ENCODE peak calls at places on chromosome 15, in nine cellular contexts. One of them, this sample, is unnamed.

GRCh38 chr15:24633082-24633481 is 42.5 kb upstream of the NPAP1 start:
- DNase-seq in MCF 10A: no peak
- DNase-seq in HS-5: no peak
- DNase-seq in CD8-positive, alpha-beta memory T cell: no peak
- DNase-seq in HCT116: no peak
- DNase-seq in NCI-H345: no peak
- DNase-seq in HT1080: no peak
- DNase-seq in GM12891: no peak
- DNase-seq in iPS-NIHi11: no peak
- DNase-seq in this sample: no peak

GRCh38 chr15:94097567-94097966 is 133.8 kb upstream of the MCTP2 start:
- DNase-seq in MCF 10A: peak
- DNase-seq in HS-5: no peak
- DNase-seq in CD8-positive, alpha-beta memory T cell: no peak
- DNase-seq in HCT116: no peak
- DNase-seq in NCI-H345: no peak
- DNase-seq in HT1080: no peak
- DNase-seq in GM12891: no peak
- DNase-seq in iPS-NIHi11: no peak
- DNase-seq in this sample: no peak

GRCh38 chr15:53193149-53193548 is 403.0 kb upstream of the ONECUT1 start:
- DNase-seq in MCF 10A: peak
- DNase-seq in HS-5: no peak
- DNase-seq in CD8-positive, alpha-beta memory T cell: no peak
- DNase-seq in HCT116: no peak
- DNase-seq in NCI-H345: no peak
- DNase-seq in HT1080: no peak
- DNase-seq in GM12891: no peak
- DNase-seq in iPS-NIHi11: peak
- DNase-seq in this sample: peak

GRCh38 chr15:39367591-39367990 is 213.3 kb upstream of the THBS1 start:
- DNase-seq in MCF 10A: no peak
- DNase-seq in HS-5: no peak
- DNase-seq in CD8-positive, alpha-beta memory T cell: no peak
- DNase-seq in HCT116: no peak
- DNase-seq in NCI-H345: no peak
- DNase-seq in HT1080: no peak
- DNase-seq in GM12891: no peak
- DNase-seq in iPS-NIHi11: no peak
- DNase-seq in this sample: no peak

GRCh38 chr15:96424674-96425073 is 94.2 kb downstream of the NR2F2 start:
- DNase-seq in MCF 10A: no peak
- DNase-seq in HS-5: no peak
- DNase-seq in CD8-positive, alpha-beta memory T cell: no peak
- DNase-seq in HCT116: no peak
- DNase-seq in NCI-H345: no peak
- DNase-seq in HT1080: no peak
- DNase-seq in GM12891: no peak
- DNase-seq in iPS-NIHi11: no peak
- DNase-seq in this sample: no peak

GRCh38 chr15:73934281-73934680 is 8.0 kb downstream of the LOXL1 start:
- DNase-seq in MCF 10A: no peak
- DNase-seq in HS-5: no peak
- DNase-seq in CD8-positive, alpha-beta memory T cell: no peak
- DNase-seq in HCT116: no peak
- DNase-seq in NCI-H345: no peak
- DNase-seq in HT1080: no peak
- DNase-seq in GM12891: no peak
- DNase-seq in iPS-NIHi11: no peak
- DNase-seq in this sample: no peak

GRCh38 chr15:57306305-57306943 is 69.9 kb upstream of the CGNL1 start:
- DNase-seq in MCF 10A: peak
- DNase-seq in HS-5: no peak
- DNase-seq in CD8-positive, alpha-beta memory T cell: peak
- DNase-seq in HCT116: peak
- DNase-seq in NCI-H345: peak
- DNase-seq in HT1080: peak
- DNase-seq in GM12891: peak
- DNase-seq in iPS-NIHi11: peak
- DNase-seq in this sample: peak

GRCh38 chr15:79953951-79954444 is 17.0 kb downstream of the BCL2A1 start:
- DNase-seq in MCF 10A: no peak
- DNase-seq in HS-5: no peak
- DNase-seq in CD8-positive, alpha-beta memory T cell: no peak
- DNase-seq in HCT116: no peak
- DNase-seq in NCI-H345: no peak
- DNase-seq in HT1080: no peak
- DNase-seq in GM12891: no peak
- DNase-seq in iPS-NIHi11: no peak
- DNase-seq in this sample: no peak

GRCh38 chr15:84143753-84144314 is 91.7 kb upstream of the GOLGA6L4 start:
- DNase-seq in MCF 10A: no peak
- DNase-seq in HS-5: no peak
- DNase-seq in CD8-positive, alpha-beta memory T cell: no peak
- DNase-seq in HCT116: no peak
- DNase-seq in NCI-H345: no peak
- DNase-seq in HT1080: no peak
- DNase-seq in GM12891: no peak
- DNase-seq in iPS-NIHi11: no peak
- DNase-seq in this sample: no peak

GRCh38 chr15:45529613-45530012 is 7.1 kb upstream of the SLC30A4 start:
- DNase-seq in MCF 10A: no peak
- DNase-seq in HS-5: no peak
- DNase-seq in CD8-positive, alpha-beta memory T cell: no peak
- DNase-seq in HCT116: no peak
- DNase-seq in NCI-H345: no peak
- DNase-seq in HT1080: no peak
- DNase-seq in GM12891: no peak
- DNase-seq in iPS-NIHi11: no peak
- DNase-seq in this sample: no peak

GRCh38 chr15:88701561-88702095 is 62.8 kb downstream of the ISG20 start:
- DNase-seq in MCF 10A: peak
- DNase-seq in HS-5: no peak
- DNase-seq in CD8-positive, alpha-beta memory T cell: no peak
- DNase-seq in HCT116: peak
- DNase-seq in NCI-H345: no peak
- DNase-seq in HT1080: no peak
- DNase-seq in GM12891: peak
- DNase-seq in iPS-NIHi11: peak
- DNase-seq in this sample: no peak

GRCh38 chr15:49978171-49978570 is 140.9 kb downstream of the ATP8B4 start:
- DNase-seq in MCF 10A: no peak
- DNase-seq in HS-5: no peak
- DNase-seq in CD8-positive, alpha-beta memory T cell: no peak
- DNase-seq in HCT116: no peak
- DNase-seq in NCI-H345: no peak
- DNase-seq in HT1080: no peak
- DNase-seq in GM12891: no peak
- DNase-seq in iPS-NIHi11: no peak
- DNase-seq in this sample: no peak

GRCh38 chr15:76903251-76903681 is 1.9 kb downstream of the SCAPER start:
- DNase-seq in MCF 10A: peak
- DNase-seq in HS-5: peak
- DNase-seq in CD8-positive, alpha-beta memory T cell: peak
- DNase-seq in HCT116: peak
- DNase-seq in NCI-H345: peak
- DNase-seq in HT1080: peak
- DNase-seq in GM12891: no peak
- DNase-seq in iPS-NIHi11: no peak
- DNase-seq in this sample: no peak

GRCh38 chr15:64997911-64998310 is 8.2 kb upstream of the SPG21 start:
- DNase-seq in MCF 10A: no peak
- DNase-seq in HS-5: no peak
- DNase-seq in CD8-positive, alpha-beta memory T cell: no peak
- DNase-seq in HCT116: no peak
- DNase-seq in NCI-H345: no peak
- DNase-seq in HT1080: no peak
- DNase-seq in GM12891: no peak
- DNase-seq in iPS-NIHi11: no peak
- DNase-seq in this sample: no peak

GRCh38 chr15:89283201-89283600 is 39.4 kb downstream of the FANCI start:
- DNase-seq in MCF 10A: no peak
- DNase-seq in HS-5: no peak
- DNase-seq in CD8-positive, alpha-beta memory T cell: no peak
- DNase-seq in HCT116: no peak
- DNase-seq in NCI-H345: no peak
- DNase-seq in HT1080: no peak
- DNase-seq in GM12891: no peak
- DNase-seq in iPS-NIHi11: no peak
- DNase-seq in this sample: no peak

GRCh38 chr15:39320886-39321285 is 260.0 kb upstream of the THBS1 start:
- DNase-seq in MCF 10A: no peak
- DNase-seq in HS-5: no peak
- DNase-seq in CD8-positive, alpha-beta memory T cell: no peak
- DNase-seq in HCT116: no peak
- DNase-seq in NCI-H345: no peak
- DNase-seq in HT1080: no peak
- DNase-seq in GM12891: no peak
- DNase-seq in iPS-NIHi11: no peak
- DNase-seq in this sample: no peak

This sample was measured in neural crest cell.